ENCODE peak calls at places on chromosomes 6 and 20, in five cellular contexts. Z is HepG2, E is HCT116, D is GM12878, S is H1. M is an unnamed sample.

GRCh38 chr6:147202516-147203310 is 1.5 kb upstream of the STXBP5 start:
- DNase-seq in Z (peak), E (peak), D (peak), S (peak), M (peak)

GRCh38 chr6:128767150-128767549 is 115.8 kb upstream of the LAMA2 start:
- DNase-seq in S (no peak), E (no peak), D (no peak), Z (no peak), M (no peak)

GRCh38 chr6:56491606-56492328 is 150.9 kb downstream of the DST start:
- DNase-seq in S (no peak), D (no peak), Z (no peak), E (no peak), M (no peak)

GRCh38 chr6:128064540-128064895 is 163.7 kb upstream of the THEMIS start:
- DNase-seq in S (no peak), D (no peak), E (no peak), Z (peak), M (no peak)

GRCh38 chr20:41881466-41882046 is 263.4 kb upstream of the CHD6 start:
- DNase-seq in S (no peak), Z (no peak), E (no peak), D (no peak), M (no peak)

GRCh38 chr6:40997256-40997957 is 41.6 kb downstream of the UNC5CL start:
- DNase-seq in D (no peak), Z (peak), E (peak), S (peak), M (no peak)

GRCh38 chr6:37103169-37104039 is 66.5 kb upstream of the PIM1 start:
- DNase-seq in S (no peak), Z (peak), E (no peak), D (no peak), M (no peak)

GRCh38 chr6:106066984-106067383 is 19.2 kb upstream of the PRDM1 start:
- DNase-seq in Z (no peak), S (no peak), E (no peak), D (no peak), M (no peak)

GRCh38 chr6:20559924-20560551 is 25.8 kb downstream of the CDKAL1 start:
- DNase-seq in Z (no peak), E (no peak), D (no peak), S (no peak), M (no peak)

GRCh38 chr20:3572151-3572550 is 91.0 kb downstream of the GFRA4 start:
- DNase-seq in S (no peak), Z (no peak), D (no peak), E (no peak), M (no peak)

GRCh38 chr6:19837511-19838441 is 606 bp downstream of the ID4 start:
- DNase-seq in D (no peak), E (no peak), S (peak), Z (peak), M (no peak)

GRCh38 chr20:32893878-32894483 is 35.3 kb downstream of the EFCAB8 start:
- DNase-seq in S (peak), E (no peak), Z (peak), D (no peak), M (no peak)

GRCh38 chr6:44304282-44305199 is 8.6 kb downstream of the AARS2 start:
- DNase-seq in S (peak), D (no peak), Z (peak), E (peak), M (no peak)

GRCh38 chr6:46203388-46203787 is 32.6 kb upstream of the ENPP5 start:
- DNase-seq in S (no peak), D (no peak), E (no peak), Z (no peak), M (no peak)

GRCh38 chr6:127464161-127464880 is 5.1 kb upstream of the KIAA0408 start:
- DNase-seq in Z (no peak), E (no peak), D (no peak), S (no peak), M (no peak)

GRCh38 chr6:162710936-162711335 is 16.6 kb downstream of the PRKN start:
- DNase-seq in S (no peak), D (no peak), E (no peak), Z (no peak), M (no peak)
- TF ChIP-seq JUND in S (no peak), D (no peak), E (no peak), Z (no peak), M (no peak)

GRCh38 chr6:108250240-108250866 is 10.5 kb downstream of the SNX3 start:
- DNase-seq in D (no peak), Z (no peak), E (peak), S (no peak), M (peak)
- TF ChIP-seq JUND in D (no peak), Z (no peak), E (no peak), S (no peak), M (no peak)

GRCh38 chr6:133609404-133610270 is 279.3 kb upstream of the TCF21 start:
- DNase-seq in E (peak), Z (peak), D (no peak), S (no peak), M (no peak)
- TF ChIP-seq JUND in E (peak), Z (no peak), D (no peak), S (no peak), M (no peak)

GRCh38 chr20:17504326-17504897 is 26.8 kb downstream of the BFSP1 start:
- DNase-seq in S (no peak), D (no peak), E (no peak), Z (no peak), M (no peak)

GRCh38 chr20:17503501-17504325 is 27.5 kb downstream of the BFSP1 start:
- DNase-seq in D (no peak), E (no peak), S (no peak), Z (no peak), M (no peak)

GRCh38 chr20:17507032-17507431 is 24.1 kb downstream of the BFSP1 start:
- DNase-seq in D (no peak), E (no peak), Z (no peak), S (no peak), M (no peak)

GRCh38 chr20:17504898-17505663 is 26.1 kb downstream of the BFSP1 start:
- DNase-seq in E (peak), Z (peak), S (peak), D (peak), M (peak)

DNA sequence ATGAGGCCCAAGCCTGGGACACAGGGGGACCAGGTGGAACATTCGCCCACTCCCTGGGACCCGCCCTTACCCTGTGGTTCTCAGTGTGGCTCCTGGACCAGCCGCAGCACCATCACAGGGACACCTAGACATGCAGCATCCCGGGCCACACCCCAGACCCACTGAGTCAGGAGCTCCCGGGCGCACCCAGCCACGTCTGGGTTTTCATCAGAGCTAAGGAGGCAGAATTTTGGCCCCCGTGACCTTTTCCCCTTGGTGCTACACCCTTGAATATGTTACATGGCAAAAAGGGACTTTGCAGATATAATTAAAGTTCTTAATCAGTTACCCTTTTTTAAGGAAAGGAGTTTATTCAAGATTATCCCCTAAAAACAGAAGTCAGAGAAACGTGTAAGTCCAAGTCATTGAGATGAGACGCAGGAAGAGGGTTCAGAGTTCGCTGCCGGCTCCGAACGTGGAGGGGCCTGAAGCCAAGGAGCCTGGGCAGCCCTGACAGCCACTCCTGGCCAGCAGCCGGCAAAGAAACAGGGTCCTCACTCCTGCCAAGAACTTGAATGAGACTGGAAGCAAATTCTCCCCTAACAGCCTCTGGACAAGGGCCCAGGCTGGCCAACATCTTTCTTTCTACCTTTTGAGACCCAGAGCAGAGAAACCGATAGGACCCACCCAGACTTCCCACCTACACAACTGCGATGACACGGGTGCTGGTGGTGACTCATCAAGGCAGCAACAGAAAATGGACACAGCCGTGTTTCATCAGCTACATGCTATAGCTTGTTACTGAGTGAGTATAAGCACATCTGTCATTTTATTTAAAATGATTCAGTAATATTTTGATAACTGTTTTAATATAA is 25.3 kb downstream of the BFSP1 start:
- DNase-seq in D (no peak), E (no peak), S (no peak), Z (peak), M (no peak)
- TF ChIP-seq JUND in D (no peak), E (no peak), S (no peak), Z (no peak), M (no peak)

GRCh38 chr20:17664025-17664638 is 17.9 kb downstream of the RRBP1 start:
- DNase-seq in Z (no peak), E (no peak), S (no peak), D (no peak), M (no peak)

GRCh38 chr20:17668432-17668831 is 13.6 kb downstream of the RRBP1 start:
- DNase-seq in Z (no peak), E (no peak), D (no peak), S (no peak), M (no peak)

GRCh38 chr20:17665756-17666155 is 16.3 kb downstream of the RRBP1 start:
- DNase-seq in E (no peak), S (no peak), D (no peak), Z (no peak), M (no peak)

GRCh38 chr20:17667445-17667844 is 14.6 kb downstream of the RRBP1 start:
- DNase-seq in S (no peak), Z (no peak), D (no peak), E (no peak), M (no peak)

GRCh38 chr20:17666491-17666890 is 15.6 kb downstream of the RRBP1 start:
- DNase-seq in D (no peak), Z (no peak), E (no peak), S (no peak), M (no peak)
- TF ChIP-seq JUND in D (no peak), Z (no peak), E (no peak), S (no peak), M (no peak)

DNA sequence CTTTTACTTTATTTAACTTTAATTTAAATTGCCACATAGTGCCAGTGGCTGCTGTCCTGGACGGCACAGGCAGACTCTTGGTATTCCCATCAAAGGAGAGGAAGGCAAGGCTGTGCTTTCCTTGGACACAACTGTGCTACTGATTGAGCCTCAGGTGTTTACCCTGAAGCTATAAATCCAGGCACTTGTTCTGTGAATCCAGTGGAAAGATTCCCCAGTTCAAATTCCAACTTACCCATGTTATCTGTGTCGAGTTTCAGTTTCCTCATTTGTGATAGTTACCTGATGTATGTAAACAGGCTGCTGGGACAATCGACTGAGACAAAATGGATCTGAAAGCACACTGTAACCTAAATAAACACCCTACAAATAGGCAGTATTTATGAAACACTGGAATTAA is 57.2 kb downstream of the PLAGL1 start:
- DNase-seq in E (no peak), D (no peak), Z (peak), S (no peak), M (no peak)
- TF ChIP-seq JUND in E (no peak), D (no peak), Z (no peak), S (no peak), M (no peak)

DNA sequence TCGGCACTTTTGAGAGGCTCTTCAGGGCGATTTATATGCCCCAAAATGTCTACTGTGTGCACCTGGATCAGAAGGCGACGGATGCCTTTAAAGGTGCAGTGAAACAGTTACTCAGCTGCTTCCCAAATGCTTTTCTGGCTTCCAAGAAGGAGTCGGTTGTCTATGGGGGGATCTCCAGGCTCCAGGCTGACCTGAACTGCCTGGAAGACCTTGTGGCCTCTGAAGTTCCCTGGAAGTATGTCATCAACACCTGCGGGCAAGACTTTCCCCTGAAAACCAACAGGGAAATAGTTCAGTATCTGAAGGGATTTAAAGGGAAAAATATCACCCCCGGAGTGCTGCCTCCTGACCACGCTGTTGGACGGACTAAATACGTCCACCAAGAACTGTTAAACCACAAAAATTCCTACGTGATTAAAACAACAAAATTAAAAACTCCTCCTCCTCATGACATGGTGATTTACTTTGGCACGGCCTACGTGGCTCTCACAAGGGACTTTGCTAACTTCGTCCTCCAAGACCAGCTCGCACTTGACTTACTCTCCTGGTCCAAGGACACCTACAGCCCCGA is 8.2 kb downstream of the GCNT2 start:
- DNase-seq in Z (peak), D (no peak), S (no peak), E (no peak), M (no peak)
- TF ChIP-seq JUND in Z (no peak), D (no peak), S (no peak), E (no peak), M (no peak)

GRCh38 chr6:61640463-61640862 is 645.6 kb downstream of the KHDRBS2 start:
- DNase-seq in D (no peak), Z (no peak), E (no peak), S (no peak), M (no peak)
- TF ChIP-seq JUND in D (no peak), Z (no peak), E (no peak), S (no peak), M (no peak)

DNA sequence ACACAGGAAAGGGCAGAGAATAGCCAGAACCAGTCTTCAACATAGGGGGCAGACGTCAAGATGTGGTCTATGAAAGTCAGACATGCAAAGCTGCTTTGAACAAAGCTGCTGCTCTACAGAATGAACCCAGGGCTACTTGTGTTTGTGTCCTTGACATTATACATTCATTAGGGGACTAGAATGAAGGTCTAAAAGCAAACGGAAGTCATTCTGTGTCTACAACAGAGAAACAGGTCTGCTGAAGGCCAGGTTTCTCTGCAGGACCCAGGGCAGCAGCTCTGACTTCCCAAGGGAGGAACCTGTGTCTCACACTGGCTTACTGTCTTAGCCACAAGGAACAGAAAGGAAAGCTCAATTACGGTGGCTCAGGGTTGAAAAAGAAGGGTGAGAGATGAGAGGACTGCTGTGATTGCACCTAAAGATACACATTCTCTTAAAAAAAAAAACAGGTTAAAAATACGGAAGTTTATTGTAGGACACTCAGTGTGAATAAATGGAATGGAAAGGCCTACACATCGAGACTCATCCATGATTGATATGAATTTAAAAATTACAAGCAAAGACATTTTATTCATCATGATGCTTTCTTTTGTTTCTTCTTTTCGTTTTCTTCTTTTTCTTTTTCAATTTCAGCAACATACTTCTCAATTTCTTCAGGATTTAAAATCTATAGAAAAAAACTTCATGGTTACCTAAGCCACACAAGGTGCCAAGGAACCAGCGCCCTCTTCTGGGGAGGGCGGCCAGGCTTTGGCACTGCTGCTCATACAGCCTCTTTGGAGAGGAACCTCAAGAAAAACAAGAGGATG is 6.7 kb downstream of the PSMA7 start:
- DNase-seq in E (peak), S (no peak), Z (peak), D (no peak), M (peak)
- TF ChIP-seq JUND in E (no peak), S (no peak), Z (no peak), D (no peak), M (no peak)

M was measured in T47D.